ENCODE peak calls at places on chromosome 17, in ten cellular contexts. One of them, this sample, is unnamed.

GRCh38 chr17:21689604-21690003 is 2.7 kb upstream of the KCNJ18 start:
- DNase-seq in T47D: no peak
- DNase-seq in NCI-H2171: no peak
- DNase-seq in occipital lobe: peak
- DNase-seq in effector memory CD4-positive, alpha-beta T cell: no peak
- DNase-seq in Kasumi-1: no peak
- DNase-seq in LoVo: no peak
- DNase-seq in EL: peak
- DNase-seq in T-cell: no peak
- DNase-seq in NCI-H1092: no peak
- DNase-seq in this sample: peak

GRCh38 chr17:5431929-5432556 is 6.9 kb downstream of the C1QBP start:
- DNase-seq in T47D: no peak
- DNase-seq in NCI-H2171: no peak
- DNase-seq in occipital lobe: no peak
- DNase-seq in effector memory CD4-positive, alpha-beta T cell: no peak
- DNase-seq in Kasumi-1: no peak
- DNase-seq in LoVo: no peak
- DNase-seq in EL: no peak
- DNase-seq in T-cell: no peak
- DNase-seq in NCI-H1092: no peak
- DNase-seq in this sample: no peak

GRCh38 chr17:66373944-66374817 is 71.8 kb downstream of the PRKCA start:
- DNase-seq in T47D: no peak
- DNase-seq in NCI-H2171: peak
- DNase-seq in occipital lobe: no peak
- DNase-seq in effector memory CD4-positive, alpha-beta T cell: peak
- DNase-seq in Kasumi-1: peak
- DNase-seq in LoVo: no peak
- DNase-seq in EL: peak
- DNase-seq in T-cell: peak
- DNase-seq in NCI-H1092: peak
- DNase-seq in this sample: no peak

GRCh38 chr17:34997355-34997862 is 17.1 kb downstream of the LIG3 start:
- DNase-seq in T47D: peak
- DNase-seq in NCI-H2171: peak
- DNase-seq in occipital lobe: no peak
- DNase-seq in effector memory CD4-positive, alpha-beta T cell: no peak
- DNase-seq in Kasumi-1: no peak
- DNase-seq in LoVo: no peak
- DNase-seq in EL: no peak
- DNase-seq in T-cell: no peak
- DNase-seq in NCI-H1092: no peak
- DNase-seq in this sample: peak

GRCh38 chr17:6303664-6304063 is 131.3 kb downstream of the AIPL1 start:
- DNase-seq in T47D: peak
- DNase-seq in NCI-H2171: no peak
- DNase-seq in occipital lobe: no peak
- DNase-seq in effector memory CD4-positive, alpha-beta T cell: no peak
- DNase-seq in Kasumi-1: no peak
- DNase-seq in LoVo: peak
- DNase-seq in EL: peak
- DNase-seq in T-cell: peak
- DNase-seq in NCI-H1092: no peak
- DNase-seq in this sample: no peak

GRCh38 chr17:60256174-60256573 is 106.4 kb downstream of the CA4 start:
- DNase-seq in T47D: no peak
- DNase-seq in NCI-H2171: no peak
- DNase-seq in occipital lobe: no peak
- DNase-seq in effector memory CD4-positive, alpha-beta T cell: no peak
- DNase-seq in Kasumi-1: no peak
- DNase-seq in LoVo: no peak
- DNase-seq in EL: peak
- DNase-seq in T-cell: no peak
- DNase-seq in NCI-H1092: no peak
- DNase-seq in this sample: no peak

GRCh38 chr17:75430159-75430748 is 24.8 kb upstream of the GRB2 start:
- DNase-seq in T47D: no peak
- DNase-seq in NCI-H2171: no peak
- DNase-seq in occipital lobe: no peak
- DNase-seq in effector memory CD4-positive, alpha-beta T cell: no peak
- DNase-seq in Kasumi-1: no peak
- DNase-seq in LoVo: peak
- DNase-seq in EL: peak
- DNase-seq in T-cell: no peak
- DNase-seq in NCI-H1092: no peak
- DNase-seq in this sample: no peak

GRCh38 chr17:57234252-57235092 is 21.9 kb upstream of the MSI2 start:
- DNase-seq in T47D: no peak
- DNase-seq in NCI-H2171: peak
- DNase-seq in occipital lobe: no peak
- DNase-seq in effector memory CD4-positive, alpha-beta T cell: no peak
- DNase-seq in Kasumi-1: no peak
- DNase-seq in LoVo: no peak
- DNase-seq in EL: no peak
- DNase-seq in T-cell: no peak
- DNase-seq in NCI-H1092: peak
- DNase-seq in this sample: peak

GRCh38 chr17:39769974-39770587 is 32.3 kb downstream of the GRB7 start:
- DNase-seq in T47D: peak
- DNase-seq in NCI-H2171: peak
- DNase-seq in occipital lobe: peak
- DNase-seq in effector memory CD4-positive, alpha-beta T cell: peak
- DNase-seq in Kasumi-1: no peak
- DNase-seq in LoVo: peak
- DNase-seq in EL: peak
- DNase-seq in T-cell: peak
- DNase-seq in NCI-H1092: no peak
- DNase-seq in this sample: no peak

GRCh38 chr17:40844671-40845107 is 22.3 kb upstream of the KRT10 start:
- DNase-seq in T47D: no peak
- DNase-seq in NCI-H2171: no peak
- DNase-seq in occipital lobe: no peak
- DNase-seq in effector memory CD4-positive, alpha-beta T cell: no peak
- DNase-seq in Kasumi-1: no peak
- DNase-seq in LoVo: no peak
- DNase-seq in EL: no peak
- DNase-seq in T-cell: no peak
- DNase-seq in NCI-H1092: no peak
- DNase-seq in this sample: no peak

GRCh38 chr17:79695293-79696158 is 35.2 kb upstream of the ENPP7 start:
- DNase-seq in T47D: peak
- DNase-seq in NCI-H2171: peak
- DNase-seq in occipital lobe: no peak
- DNase-seq in effector memory CD4-positive, alpha-beta T cell: no peak
- DNase-seq in Kasumi-1: peak
- DNase-seq in LoVo: no peak
- DNase-seq in EL: peak
- DNase-seq in T-cell: no peak
- DNase-seq in NCI-H1092: no peak
- DNase-seq in this sample: peak

GRCh38 chr17:1703063-1703462 is 7.1 kb downstream of the TLCD2 start:
- DNase-seq in T47D: no peak
- DNase-seq in NCI-H2171: no peak
- DNase-seq in occipital lobe: no peak
- DNase-seq in effector memory CD4-positive, alpha-beta T cell: no peak
- DNase-seq in Kasumi-1: no peak
- DNase-seq in LoVo: no peak
- DNase-seq in EL: no peak
- DNase-seq in T-cell: no peak
- DNase-seq in NCI-H1092: no peak
- DNase-seq in this sample: no peak

GRCh38 chr17:5043524-5043923 is 8.3 kb upstream of the SLC52A1 start:
- DNase-seq in T47D: no peak
- DNase-seq in NCI-H2171: no peak
- DNase-seq in occipital lobe: no peak
- DNase-seq in effector memory CD4-positive, alpha-beta T cell: no peak
- DNase-seq in Kasumi-1: no peak
- DNase-seq in LoVo: no peak
- DNase-seq in EL: no peak
- DNase-seq in T-cell: no peak
- DNase-seq in NCI-H1092: no peak
- DNase-seq in this sample: no peak

GRCh38 chr17:79995691-79996090 is 40.0 kb downstream of the TBC1D16 start:
- DNase-seq in T47D: no peak
- DNase-seq in NCI-H2171: no peak
- DNase-seq in occipital lobe: no peak
- DNase-seq in effector memory CD4-positive, alpha-beta T cell: no peak
- DNase-seq in Kasumi-1: no peak
- DNase-seq in LoVo: no peak
- DNase-seq in EL: no peak
- DNase-seq in T-cell: no peak
- DNase-seq in NCI-H1092: no peak
- DNase-seq in this sample: no peak

GRCh38 chr17:32903774-32904673 is 23.9 kb upstream of the TMEM98 start:
- DNase-seq in T47D: no peak
- DNase-seq in NCI-H2171: no peak
- DNase-seq in occipital lobe: no peak
- DNase-seq in effector memory CD4-positive, alpha-beta T cell: no peak
- DNase-seq in Kasumi-1: no peak
- DNase-seq in LoVo: no peak
- DNase-seq in EL: no peak
- DNase-seq in T-cell: no peak
- DNase-seq in NCI-H1092: no peak
- DNase-seq in this sample: no peak

GRCh38 chr17:19311421-19312215 is 50.9 kb downstream of the B9D1 start:
- DNase-seq in T47D: no peak
- DNase-seq in NCI-H2171: no peak
- DNase-seq in occipital lobe: no peak
- DNase-seq in effector memory CD4-positive, alpha-beta T cell: no peak
- DNase-seq in Kasumi-1: no peak
- DNase-seq in LoVo: no peak
- DNase-seq in EL: peak
- DNase-seq in T-cell: no peak
- DNase-seq in NCI-H1092: no peak
- DNase-seq in this sample: no peak

GRCh38 chr17:42577532-42578281 is at the start of gene PSMC3IP:
- DNase-seq in T47D: peak
- DNase-seq in NCI-H2171: peak
- DNase-seq in occipital lobe: peak
- DNase-seq in effector memory CD4-positive, alpha-beta T cell: peak
- DNase-seq in Kasumi-1: peak
- DNase-seq in LoVo: peak
- DNase-seq in EL: peak
- DNase-seq in T-cell: peak
- DNase-seq in NCI-H1092: peak
- DNase-seq in this sample: peak

GRCh38 chr17:47210105-47210504 is 957 bp downstream of the MYL4 start:
- DNase-seq in T47D: no peak
- DNase-seq in NCI-H2171: no peak
- DNase-seq in occipital lobe: no peak
- DNase-seq in effector memory CD4-positive, alpha-beta T cell: no peak
- DNase-seq in Kasumi-1: no peak
- DNase-seq in LoVo: no peak
- DNase-seq in EL: no peak
- DNase-seq in T-cell: no peak
- DNase-seq in NCI-H1092: no peak
- DNase-seq in this sample: no peak

GRCh38 chr17:31511583-31511982 is 120.1 kb downstream of the RAB11FIP4 start:
- DNase-seq in T47D: no peak
- DNase-seq in NCI-H2171: no peak
- DNase-seq in occipital lobe: peak
- DNase-seq in effector memory CD4-positive, alpha-beta T cell: no peak
- DNase-seq in Kasumi-1: no peak
- DNase-seq in LoVo: no peak
- DNase-seq in EL: no peak
- DNase-seq in T-cell: no peak
- DNase-seq in NCI-H1092: no peak
- DNase-seq in this sample: no peak

GRCh38 chr17:34579979-34580684 is 750 bp downstream of the TMEM132E start:
- DNase-seq in T47D: peak
- DNase-seq in NCI-H2171: peak
- DNase-seq in occipital lobe: peak
- DNase-seq in effector memory CD4-positive, alpha-beta T cell: no peak
- DNase-seq in Kasumi-1: no peak
- DNase-seq in LoVo: no peak
- DNase-seq in EL: peak
- DNase-seq in T-cell: no peak
- DNase-seq in NCI-H1092: no peak
- DNase-seq in this sample: no peak

GRCh38 chr17:37312137-37312923 is 63.5 kb upstream of the C17orf78 start:
- DNase-seq in T47D: no peak
- DNase-seq in NCI-H2171: no peak
- DNase-seq in occipital lobe: no peak
- DNase-seq in effector memory CD4-positive, alpha-beta T cell: no peak
- DNase-seq in Kasumi-1: no peak
- DNase-seq in LoVo: no peak
- DNase-seq in EL: no peak
- DNase-seq in T-cell: no peak
- DNase-seq in NCI-H1092: no peak
- DNase-seq in this sample: no peak

GRCh38 chr17:6505425-6506142 is 50.8 kb downstream of the PITPNM3 start:
- DNase-seq in T47D: no peak
- DNase-seq in NCI-H2171: no peak
- DNase-seq in occipital lobe: no peak
- DNase-seq in effector memory CD4-positive, alpha-beta T cell: no peak
- DNase-seq in Kasumi-1: no peak
- DNase-seq in LoVo: no peak
- DNase-seq in EL: peak
- DNase-seq in T-cell: no peak
- DNase-seq in NCI-H1092: no peak
- DNase-seq in this sample: no peak

GRCh38 chr17:40351185-40352043 is 13.1 kb downstream of the GJD3 start:
- DNase-seq in T47D: no peak
- DNase-seq in NCI-H2171: peak
- DNase-seq in occipital lobe: no peak
- DNase-seq in effector memory CD4-positive, alpha-beta T cell: no peak
- DNase-seq in Kasumi-1: no peak
- DNase-seq in LoVo: no peak
- DNase-seq in EL: no peak
- DNase-seq in T-cell: no peak
- DNase-seq in NCI-H1092: peak
- DNase-seq in this sample: no peak

GRCh38 chr17:35083071-35083470 is 19.6 kb upstream of the RFFL start:
- DNase-seq in T47D: no peak
- DNase-seq in NCI-H2171: no peak
- DNase-seq in occipital lobe: no peak
- DNase-seq in effector memory CD4-positive, alpha-beta T cell: no peak
- DNase-seq in Kasumi-1: no peak
- DNase-seq in LoVo: no peak
- DNase-seq in EL: no peak
- DNase-seq in T-cell: no peak
- DNase-seq in NCI-H1092: no peak
- DNase-seq in this sample: no peak

GRCh38 chr17:76232342-76232741 is 8.0 kb downstream of the RNF157 start:
- DNase-seq in T47D: no peak
- DNase-seq in NCI-H2171: peak
- DNase-seq in occipital lobe: no peak
- DNase-seq in effector memory CD4-positive, alpha-beta T cell: no peak
- DNase-seq in Kasumi-1: no peak
- DNase-seq in LoVo: no peak
- DNase-seq in EL: peak
- DNase-seq in T-cell: no peak
- DNase-seq in NCI-H1092: no peak
- DNase-seq in this sample: peak